ENCODE peak calls at places on chromosomes 6 and 20, in nine cellular contexts. One of them, this sample, is unnamed.

GRCh38 chr20:49784291-49784690 is 28.3 kb upstream of the SLC9A8 start:
- DNase-seq in upper lobe of right lung: no peak
- DNase-seq in uterus: no peak
- DNase-seq in MM.1S: no peak
- DNase-seq in cardiac muscle cell: no peak
- DNase-seq in Panc1: no peak
- DNase-seq in IMR-90: no peak
- DNase-seq in mammary epithelial cell: no peak
- DNase-seq in lower lobe of right lung: no peak
- DNase-seq in this sample: no peak

GRCh38 chr6:137046871-137047412 is 2.2 kb upstream of the IL20RA start:
- DNase-seq in upper lobe of right lung: no peak
- DNase-seq in Panc1: no peak
- DNase-seq in cardiac muscle cell: peak; percentile 55
- DNase-seq in MM.1S: no peak
- DNase-seq in lower lobe of right lung: no peak
- DNase-seq in IMR-90: no peak
- DNase-seq in mammary epithelial cell: no peak
- DNase-seq in uterus: no peak
- DNase-seq in this sample: no peak

GRCh38 chr20:54000914-54001313 is 69.5 kb downstream of the BCAS1 start:
- DNase-seq in MM.1S: no peak
- DNase-seq in uterus: no peak
- DNase-seq in upper lobe of right lung: no peak
- DNase-seq in cardiac muscle cell: no peak
- DNase-seq in Panc1: no peak
- DNase-seq in mammary epithelial cell: no peak
- DNase-seq in IMR-90: no peak
- DNase-seq in lower lobe of right lung: no peak
- DNase-seq in this sample: no peak

GRCh38 chr6:27286141-27286540 is 25.9 kb downstream of the POM121L2 start:
- DNase-seq in uterus: no peak
- DNase-seq in lower lobe of right lung: no peak
- DNase-seq in MM.1S: no peak
- DNase-seq in mammary epithelial cell: no peak
- DNase-seq in Panc1: peak; percentile 75
- DNase-seq in cardiac muscle cell: no peak
- DNase-seq in IMR-90: no peak
- DNase-seq in upper lobe of right lung: no peak
- DNase-seq in this sample: no peak

GRCh38 chr6:75210885-75211739 is 5.3 kb upstream of the COL12A1 start:
- DNase-seq in uterus: no peak
- DNase-seq in upper lobe of right lung: no peak
- DNase-seq in cardiac muscle cell: peak; percentile 84
- DNase-seq in mammary epithelial cell: peak; percentile 47
- DNase-seq in IMR-90: peak; percentile 79
- DNase-seq in MM.1S: peak; percentile 70
- DNase-seq in Panc1: no peak
- DNase-seq in lower lobe of right lung: no peak
- DNase-seq in this sample: peak; percentile 80

GRCh38 chr6:54194067-54194466 is 82.8 kb downstream of the MLIP start:
- DNase-seq in uterus: no peak
- DNase-seq in lower lobe of right lung: no peak
- DNase-seq in Panc1: no peak
- DNase-seq in upper lobe of right lung: no peak
- DNase-seq in MM.1S: no peak
- DNase-seq in cardiac muscle cell: no peak
- DNase-seq in IMR-90: peak; percentile 58
- DNase-seq in mammary epithelial cell: peak; percentile 29
- DNase-seq in this sample: peak; percentile 30

GRCh38 chr6:36862164-36862847 is 12.3 kb downstream of the PPIL1 start:
- DNase-seq in upper lobe of right lung: no peak
- DNase-seq in Panc1: no peak
- DNase-seq in IMR-90: no peak
- DNase-seq in lower lobe of right lung: no peak
- DNase-seq in MM.1S: no peak
- DNase-seq in mammary epithelial cell: peak; percentile 90
- DNase-seq in cardiac muscle cell: no peak
- DNase-seq in uterus: no peak
- DNase-seq in this sample: no peak

GRCh38 chr6:157631838-157632237 is 191.2 kb upstream of the SNX9 start:
- DNase-seq in mammary epithelial cell: no peak
- DNase-seq in cardiac muscle cell: no peak
- DNase-seq in uterus: no peak
- DNase-seq in Panc1: no peak
- DNase-seq in MM.1S: no peak
- DNase-seq in upper lobe of right lung: no peak
- DNase-seq in IMR-90: no peak
- DNase-seq in lower lobe of right lung: no peak
- DNase-seq in this sample: no peak

GRCh38 chr6:111842891-111843290 is 30.4 kb downstream of the FYN start:
- DNase-seq in Panc1: no peak
- DNase-seq in upper lobe of right lung: no peak
- DNase-seq in MM.1S: peak; percentile 82
- DNase-seq in uterus: no peak
- DNase-seq in cardiac muscle cell: peak; percentile 56
- DNase-seq in lower lobe of right lung: no peak
- DNase-seq in IMR-90: peak; percentile 34
- DNase-seq in mammary epithelial cell: no peak
- DNase-seq in this sample: no peak

GRCh38 chr6:53044071-53044470 is 21.1 kb upstream of the FBXO9 start:
- DNase-seq in cardiac muscle cell: peak; percentile 56
- DNase-seq in upper lobe of right lung: no peak
- DNase-seq in IMR-90: peak; percentile 72
- DNase-seq in lower lobe of right lung: no peak
- DNase-seq in MM.1S: no peak
- DNase-seq in mammary epithelial cell: no peak
- DNase-seq in Panc1: no peak
- DNase-seq in uterus: no peak
- DNase-seq in this sample: peak; percentile 81

GRCh38 chr20:17281478-17281877 is 54.6 kb downstream of the PCSK2 start:
- DNase-seq in IMR-90: peak; percentile 19
- DNase-seq in cardiac muscle cell: peak; percentile 67
- DNase-seq in lower lobe of right lung: no peak
- DNase-seq in Panc1: no peak
- DNase-seq in MM.1S: peak; percentile 44
- DNase-seq in upper lobe of right lung: no peak
- DNase-seq in mammary epithelial cell: peak; percentile 18
- DNase-seq in uterus: no peak
- DNase-seq in this sample: peak; percentile 49

GRCh38 chr20:38635721-38636285 is 34.2 kb downstream of the ARHGAP40 start:
- DNase-seq in uterus: no peak
- DNase-seq in MM.1S: no peak
- DNase-seq in mammary epithelial cell: peak; percentile 60
- DNase-seq in IMR-90: peak; percentile 32
- DNase-seq in Panc1: no peak
- DNase-seq in lower lobe of right lung: no peak
- DNase-seq in upper lobe of right lung: no peak
- DNase-seq in cardiac muscle cell: no peak
- DNase-seq in this sample: peak; percentile 23

GRCh38 chr6:131923356-131923755 is 27.8 kb downstream of the CCN2 start:
- DNase-seq in mammary epithelial cell: peak; percentile 53
- DNase-seq in Panc1: no peak
- DNase-seq in IMR-90: peak; percentile 57
- DNase-seq in uterus: peak; percentile 51
- DNase-seq in MM.1S: peak; percentile 76
- DNase-seq in upper lobe of right lung: no peak
- DNase-seq in cardiac muscle cell: peak; percentile 81
- DNase-seq in lower lobe of right lung: no peak
- DNase-seq in this sample: peak; percentile 74

GRCh38 chr6:41965429-41966213 is 24.0 kb upstream of the CCND3 start:
- DNase-seq in lower lobe of right lung: no peak
- DNase-seq in Panc1: no peak
- DNase-seq in MM.1S: no peak
- DNase-seq in upper lobe of right lung: no peak
- DNase-seq in IMR-90: no peak
- DNase-seq in mammary epithelial cell: no peak
- DNase-seq in cardiac muscle cell: no peak
- DNase-seq in uterus: no peak
- DNase-seq in this sample: no peak

GRCh38 chr6:168159503-168159902 is 80.5 kb upstream of the FRMD1 start:
- DNase-seq in lower lobe of right lung: no peak
- DNase-seq in mammary epithelial cell: no peak
- DNase-seq in MM.1S: no peak
- DNase-seq in IMR-90: no peak
- DNase-seq in uterus: no peak
- DNase-seq in cardiac muscle cell: no peak
- DNase-seq in Panc1: no peak
- DNase-seq in upper lobe of right lung: no peak
- DNase-seq in this sample: no peak

GRCh38 chr6:110537208-110538123 is 61.1 kb upstream of the SLC22A16 start:
- DNase-seq in mammary epithelial cell: peak; percentile 99
- DNase-seq in Panc1: peak; percentile 83
- DNase-seq in IMR-90: peak; percentile 97
- DNase-seq in uterus: no peak
- DNase-seq in lower lobe of right lung: no peak
- DNase-seq in cardiac muscle cell: no peak
- DNase-seq in MM.1S: no peak
- DNase-seq in upper lobe of right lung: no peak
- DNase-seq in this sample: peak; percentile 75

GRCh38 chr20:54475334-54476287 is at the start of gene DOK5:
- DNase-seq in lower lobe of right lung: peak; percentile 42
- DNase-seq in uterus: peak; percentile 35
- DNase-seq in IMR-90: peak; percentile 12
- DNase-seq in MM.1S: no peak
- DNase-seq in upper lobe of right lung: no peak
- DNase-seq in cardiac muscle cell: peak; percentile 54
- DNase-seq in mammary epithelial cell: peak; percentile 3
- DNase-seq in Panc1: no peak
- DNase-seq in this sample: peak; percentile 52

GRCh38 chr6:139940741-139941712 is 566.6 kb upstream of the CITED2 start:
- DNase-seq in uterus: no peak
- DNase-seq in mammary epithelial cell: no peak
- DNase-seq in upper lobe of right lung: no peak
- DNase-seq in IMR-90: peak; percentile 54
- DNase-seq in cardiac muscle cell: no peak
- DNase-seq in MM.1S: peak; percentile 22
- DNase-seq in Panc1: no peak
- DNase-seq in lower lobe of right lung: no peak
- DNase-seq in this sample: no peak

GRCh38 chr6:136511397-136511796 is 38.8 kb downstream of the MAP7 start:
- DNase-seq in Panc1: no peak
- DNase-seq in IMR-90: no peak
- DNase-seq in lower lobe of right lung: no peak
- DNase-seq in cardiac muscle cell: no peak
- DNase-seq in upper lobe of right lung: no peak
- DNase-seq in mammary epithelial cell: peak; percentile 16
- DNase-seq in MM.1S: no peak
- DNase-seq in uterus: no peak
- DNase-seq in this sample: no peak

GRCh38 chr6:4435981-4436445 is 300.6 kb upstream of the ECI2 start:
- DNase-seq in IMR-90: no peak
- DNase-seq in upper lobe of right lung: no peak
- DNase-seq in MM.1S: no peak
- DNase-seq in lower lobe of right lung: no peak
- DNase-seq in mammary epithelial cell: peak; percentile 46
- DNase-seq in cardiac muscle cell: peak; percentile 62
- DNase-seq in Panc1: no peak
- DNase-seq in uterus: no peak
- DNase-seq in this sample: no peak

GRCh38 chr20:13852321-13852720 is 67.5 kb downstream of the NDUFAF5 start:
- DNase-seq in upper lobe of right lung: no peak
- DNase-seq in lower lobe of right lung: no peak
- DNase-seq in Panc1: no peak
- DNase-seq in uterus: no peak
- DNase-seq in MM.1S: no peak
- DNase-seq in cardiac muscle cell: no peak
- DNase-seq in IMR-90: no peak
- DNase-seq in mammary epithelial cell: no peak
- DNase-seq in this sample: no peak

DNA sequence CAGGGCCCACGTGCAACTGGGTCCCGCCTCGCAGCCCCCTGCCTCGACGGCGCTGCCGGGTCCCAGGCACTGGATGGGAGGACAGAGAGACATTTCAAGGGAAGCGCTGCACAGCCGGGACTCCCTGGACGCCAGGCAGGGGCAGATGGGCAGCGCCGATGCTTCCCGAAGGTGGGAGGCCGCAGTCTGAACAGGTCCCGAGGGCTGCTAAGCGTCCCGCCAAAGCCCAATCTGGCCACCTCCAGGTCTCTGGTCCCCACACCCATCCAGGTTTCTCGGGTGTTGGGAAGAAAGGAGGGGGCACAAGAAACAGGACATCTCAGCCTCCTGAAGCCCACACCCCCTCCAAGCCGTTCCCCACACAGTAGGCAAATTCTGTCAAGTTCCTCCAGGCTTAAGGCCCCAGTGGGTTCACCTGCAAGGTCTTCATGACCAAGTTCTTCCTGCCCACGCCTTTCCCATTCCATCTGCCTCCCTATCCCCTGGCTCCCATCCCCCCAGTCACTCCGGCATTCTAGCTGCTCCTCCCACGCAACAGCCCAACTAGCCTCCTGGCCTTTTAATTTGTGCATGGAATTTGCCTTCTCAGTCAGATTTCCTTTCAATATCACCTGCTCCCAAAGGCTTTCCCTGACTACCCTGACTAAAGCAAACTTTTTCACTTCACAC is 5.4 kb upstream of the CPXM1 start:
- DNase-seq in mammary epithelial cell: no peak
- DNase-seq in lower lobe of right lung: no peak
- DNase-seq in IMR-90: peak; percentile 29
- DNase-seq in upper lobe of right lung: no peak
- DNase-seq in MM.1S: no peak
- DNase-seq in Panc1: no peak
- DNase-seq in cardiac muscle cell: no peak
- DNase-seq in uterus: no peak
- DNase-seq in this sample: no peak
- H3K4me3 ChIP-seq in mammary epithelial cell: no peak overlapping the region
- H3K4me3 ChIP-seq in lower lobe of right lung: no peak overlapping the region
- H3K4me3 ChIP-seq in IMR-90: no peak overlapping the region
- H3K4me3 ChIP-seq in upper lobe of right lung: no peak overlapping the region
- H3K4me3 ChIP-seq in MM.1S: no peak overlapping the region
- H3K4me3 ChIP-seq in Panc1: no peak overlapping the region
- H3K4me3 ChIP-seq in cardiac muscle cell: no peak overlapping the region
- H3K4me3 ChIP-seq in uterus: no peak overlapping the region
- H3K4me3 ChIP-seq in this sample: no peak overlapping the region

GRCh38 chr20:44642203-44643153 is 9.0 kb downstream of the ADA start:
- DNase-seq in MM.1S: peak; percentile 63
- DNase-seq in mammary epithelial cell: peak; percentile 82
- DNase-seq in Panc1: no peak
- DNase-seq in cardiac muscle cell: peak; percentile 69
- DNase-seq in IMR-90: peak; percentile 82
- DNase-seq in upper lobe of right lung: peak; percentile 72
- DNase-seq in uterus: peak; percentile 75
- DNase-seq in lower lobe of right lung: peak; percentile 70
- DNase-seq in this sample: peak; percentile 86
- H3K4me1 ChIP-seq in MM.1S: peaks cover 52% of the 10 kb centered on the region
- H3K4me1 ChIP-seq in mammary epithelial cell: peaks cover 36% of the 10 kb centered on the region
- H3K4me1 ChIP-seq in Panc1: peaks cover 45% of the 10 kb centered on the region
- H3K4me1 ChIP-seq in cardiac muscle cell: peaks cover 13% of the 10 kb centered on the region
- H3K4me1 ChIP-seq in IMR-90: peaks cover 28% of the 10 kb centered on the region
- H3K4me1 ChIP-seq in upper lobe of right lung: peaks cover 48% of the 10 kb centered on the region
- H3K4me1 ChIP-seq in uterus: no peaks in the 10 kb centered on the region
- H3K4me1 ChIP-seq in lower lobe of right lung: peaks cover 57% of the 10 kb centered on the region
- H3K4me1 ChIP-seq in this sample: peaks cover 44% of the 10 kb centered on the region

GRCh38 chr6:6221829-6222535 is 98.5 kb downstream of the F13A1 start:
- DNase-seq in upper lobe of right lung: no peak
- DNase-seq in cardiac muscle cell: peak; percentile 39
- DNase-seq in uterus: no peak
- DNase-seq in MM.1S: no peak
- DNase-seq in lower lobe of right lung: no peak
- DNase-seq in mammary epithelial cell: no peak
- DNase-seq in Panc1: no peak
- DNase-seq in IMR-90: no peak
- DNase-seq in this sample: peak; percentile 61
- TF ChIP-seq CTCF in upper lobe of right lung: peak; percentile 18
- TF ChIP-seq CTCF in cardiac muscle cell: no peak
- TF ChIP-seq CTCF in uterus: no peak
- TF ChIP-seq CTCF in MM.1S: peak; percentile 35
- TF ChIP-seq CTCF in lower lobe of right lung: peak; percentile 26
- TF ChIP-seq CTCF in mammary epithelial cell: peak; percentile 32
- TF ChIP-seq CTCF in Panc1: peak; percentile 28
- TF ChIP-seq CTCF in IMR-90: no peak
- TF ChIP-seq CTCF in this sample: peak; percentile 75

GRCh38 chr6:138571174-138571573 is 71.9 kb upstream of the NHSL1 start:
- DNase-seq in mammary epithelial cell: no peak
- DNase-seq in IMR-90: peak; percentile 26
- DNase-seq in lower lobe of right lung: no peak
- DNase-seq in MM.1S: no peak
- DNase-seq in uterus: no peak
- DNase-seq in upper lobe of right lung: no peak
- DNase-seq in cardiac muscle cell: no peak
- DNase-seq in Panc1: no peak
- DNase-seq in this sample: no peak
- H3K4me3 ChIP-seq in mammary epithelial cell: no peak overlapping the region
- H3K4me3 ChIP-seq in IMR-90: peak overlapping the region; percentile 42
- H3K4me3 ChIP-seq in lower lobe of right lung: peak overlapping the region; percentile 44
- H3K4me3 ChIP-seq in MM.1S: no peak overlapping the region
- H3K4me3 ChIP-seq in uterus: peak overlapping the region; percentile 31
- H3K4me3 ChIP-seq in upper lobe of right lung: peak overlapping the region; percentile 45
- H3K4me3 ChIP-seq in cardiac muscle cell: peak overlapping the region; percentile 27
- H3K4me3 ChIP-seq in Panc1: no peak overlapping the region
- H3K4me3 ChIP-seq in this sample: no peak overlapping the region

This sample was measured in A673.